ENCODE peak calls at places on chromosomes 3 and 15, in five cellular contexts. M is astrocyte, S is stomach, P is tibial nerve, U is WERI-Rb-1. Y is an unnamed sample.

GRCh38 chr15:30877070-30877469 is 26.6 kb upstream of the FAN1 start:
- DNase-seq in M (no peak), S (no peak), P (no peak), U (no peak), Y (no peak)

GRCh38 chr15:57993409-57993808 is 72.1 kb downstream of the ALDH1A2 start:
- DNase-seq in M (no peak), S (no peak), P (no peak), U (no peak), Y (no peak)

GRCh38 chr3:138935864-138936762 is 10.8 kb downstream of the FOXL2 start:
- DNase-seq in M (peak), S (peak), P (peak), U (peak), Y (peak)

GRCh38 chr3:178352300-178353021 is 183.8 kb upstream of the KCNMB2 start:
- DNase-seq in M (peak), S (no peak), P (no peak), U (no peak), Y (no peak)

GRCh38 chr3:42814914-42815507 is 5.8 kb downstream of the ACKR2 start:
- DNase-seq in M (no peak), S (no peak), P (no peak), U (no peak), Y (no peak)

GRCh38 chr3:31534036-31534435 is 1.3 kb downstream of the STT3B start:
- DNase-seq in M (peak), S (no peak), P (no peak), U (no peak), Y (no peak)

GRCh38 chr3:134299185-134299887 is 48.7 kb upstream of the RYK start:
- DNase-seq in M (no peak), S (no peak), P (no peak), U (no peak), Y (no peak)

GRCh38 chr15:68106656-68107055 is 52.5 kb downstream of the PIAS1 start:
- DNase-seq in M (peak), S (no peak), P (no peak), U (no peak), Y (no peak)

GRCh38 chr3:128215290-128215689 is 62.0 kb downstream of the EEFSEC start:
- DNase-seq in M (no peak), S (no peak), P (no peak), U (no peak), Y (no peak)

GRCh38 chr3:4947028-4947427 is 32.2 kb upstream of the BHLHE40 start:
- DNase-seq in M (no peak), S (no peak), P (no peak), U (no peak), Y (no peak)

GRCh38 chr3:10437272-10437994 is 68.0 kb downstream of the ATP2B2 start:
- DNase-seq in M (peak), S (no peak), P (no peak), U (no peak), Y (no peak)

GRCh38 chr3:143134446-143134845 is 14.9 kb downstream of the CHST2 start:
- DNase-seq in M (peak), S (no peak), P (no peak), U (no peak), Y (no peak)

GRCh38 chr3:152222327-152222726 is 46.4 kb upstream of the MBNL1 start:
- DNase-seq in M (peak), S (no peak), P (no peak), U (no peak), Y (no peak)

GRCh38 chr3:48414376-48415250 is 15.3 kb downstream of the PLXNB1 start:
- DNase-seq in M (no peak), S (no peak), P (no peak), U (no peak), Y (no peak)

GRCh38 chr15:95699578-95699977 is 630.9 kb upstream of the NR2F2 start:
- DNase-seq in M (no peak), S (no peak), P (no peak), U (no peak), Y (no peak)

GRCh38 chr3:163491714-163492113 is 1586.6 kb downstream of the SI start:
- DNase-seq in M (no peak), S (no peak), P (no peak), U (no peak), Y (no peak)

GRCh38 chr3:13277860-13278531 is 142.1 kb downstream of the NUP210 start:
- DNase-seq in M (peak), S (no peak), P (no peak), U (peak), Y (no peak)

GRCh38 chr15:43118829-43119228 is 13.0 kb upstream of the UBR1 start:
- DNase-seq in M (no peak), S (no peak), P (no peak), U (no peak), Y (no peak)

DNA sequence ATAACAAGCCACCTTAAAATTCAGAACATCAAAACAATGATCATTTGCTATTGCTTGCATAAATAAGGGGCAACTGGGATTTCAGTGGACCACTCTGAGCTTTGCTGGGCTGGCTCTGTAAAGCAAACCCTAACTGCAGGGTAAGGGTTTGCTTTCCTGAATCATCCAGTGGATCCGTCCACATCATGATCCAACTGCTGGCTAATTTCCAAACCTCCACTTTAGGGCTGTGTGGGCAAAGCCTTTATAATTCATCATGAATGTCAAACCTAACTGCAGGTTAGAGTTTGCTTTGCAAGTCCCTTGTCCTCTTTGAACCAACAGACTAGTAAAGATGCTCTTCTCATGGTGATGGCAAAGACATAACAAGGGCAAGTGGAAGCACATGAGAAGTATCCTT is 76.1 kb downstream of the SYNPR start:
- DNase-seq in M (peak), S (no peak), P (no peak), U (no peak), Y (no peak)
- H3K27ac ChIP-seq in M (no peak), S (no peak), P (no peak), U (no peak), Y (no peak)

GRCh38 chr3:150603090-150603887 is at the start of gene SELENOT:
- DNase-seq in M (peak), S (peak), P (peak), U (peak), Y (peak)

GRCh38 chr3:150602426-150603089 is 563 bp upstream of the SELENOT start:
- DNase-seq in M (no peak), S (no peak), P (no peak), U (no peak), Y (no peak)

GRCh38 chr3:150594150-150594549 is 9.0 kb upstream of the SELENOT start:
- DNase-seq in M (no peak), S (no peak), P (no peak), U (no peak), Y (no peak)

GRCh38 chr3:150599611-150600297 is 3.4 kb upstream of the SELENOT start:
- DNase-seq in M (peak), S (no peak), P (no peak), U (no peak), Y (no peak)

DNA sequence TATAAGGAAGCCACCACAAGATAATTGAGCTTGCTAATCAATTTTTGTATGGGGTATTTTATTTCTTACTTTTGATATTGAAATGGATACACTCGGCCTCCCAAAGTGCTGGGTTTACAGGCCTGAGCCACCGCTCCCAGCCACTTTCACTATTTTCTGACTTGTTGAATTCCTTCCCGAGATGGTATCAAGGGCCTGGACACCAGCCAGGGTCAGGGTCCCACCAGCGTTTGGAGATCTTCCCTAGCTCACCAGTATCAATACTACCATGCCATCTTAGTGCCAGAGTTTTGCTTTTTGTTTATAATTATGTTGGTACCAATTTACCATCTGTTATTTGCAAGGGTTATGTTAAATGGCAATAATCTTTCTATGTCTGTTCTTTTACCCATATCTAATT is 5.5 kb upstream of the SELENOT start:
- DNase-seq in M (no peak), S (no peak), P (no peak), U (no peak), Y (no peak)
- H3K27ac ChIP-seq in M (no peak), S (no peak), P (no peak), U (no peak), Y (no peak)

GRCh38 chr15:59258317-59258716 is 51.7 kb downstream of the LDHAL6B start:
- DNase-seq in M (no peak), S (no peak), P (no peak), U (no peak), Y (no peak)

GRCh38 chr15:59255647-59256380 is 49.2 kb downstream of the LDHAL6B start:
- DNase-seq in M (peak), S (no peak), P (no peak), U (no peak), Y (peak)

GRCh38 chr15:59260090-59260489 is 53.4 kb downstream of the LDHAL6B start:
- DNase-seq in M (no peak), S (no peak), P (no peak), U (no peak), Y (no peak)

GRCh38 chr15:59259137-59259943 is 52.7 kb downstream of the LDHAL6B start:
- DNase-seq in M (no peak), S (no peak), P (no peak), U (no peak), Y (no peak)

DNA sequence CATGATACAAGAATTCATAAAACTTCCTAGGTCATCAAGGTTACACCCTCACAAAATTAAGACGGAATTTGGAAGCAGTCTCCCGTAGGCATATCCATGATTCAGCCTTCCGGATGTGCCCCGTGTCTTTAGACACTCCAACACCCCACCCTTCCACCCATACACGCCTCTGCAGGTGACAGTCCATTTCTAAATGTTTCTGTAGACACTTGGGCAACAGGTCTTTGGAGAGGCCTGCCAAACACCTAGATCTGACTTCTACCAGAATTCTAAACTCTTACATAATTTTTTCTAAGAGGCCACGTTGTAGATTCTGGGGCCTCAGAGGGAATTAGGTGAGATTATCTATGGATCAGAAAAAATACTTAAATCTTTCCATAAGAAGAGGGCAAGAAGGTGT is 49.9 kb downstream of the LDHAL6B start:
- DNase-seq in M (no peak), S (no peak), P (no peak), U (no peak), Y (peak)
- H3K27ac ChIP-seq in M (no peak), S (no peak), P (no peak), U (no peak), Y (peak)

GRCh38 chr15:48449734-48450133 is 118.5 kb downstream of the DUT start:
- DNase-seq in M (no peak), S (no peak), P (no peak), U (no peak), Y (no peak)

GRCh38 chr15:48451241-48451640 is 120.0 kb downstream of the DUT start:
- DNase-seq in M (no peak), S (no peak), P (no peak), U (no peak), Y (no peak)

GRCh38 chr15:48451736-48452135 is 120.5 kb downstream of the DUT start:
- DNase-seq in M (no peak), S (no peak), P (no peak), U (no peak), Y (no peak)

GRCh38 chr15:48447058-48447457 is 115.8 kb downstream of the DUT start:
- DNase-seq in M (no peak), S (no peak), P (no peak), U (no peak), Y (no peak)

DNA sequence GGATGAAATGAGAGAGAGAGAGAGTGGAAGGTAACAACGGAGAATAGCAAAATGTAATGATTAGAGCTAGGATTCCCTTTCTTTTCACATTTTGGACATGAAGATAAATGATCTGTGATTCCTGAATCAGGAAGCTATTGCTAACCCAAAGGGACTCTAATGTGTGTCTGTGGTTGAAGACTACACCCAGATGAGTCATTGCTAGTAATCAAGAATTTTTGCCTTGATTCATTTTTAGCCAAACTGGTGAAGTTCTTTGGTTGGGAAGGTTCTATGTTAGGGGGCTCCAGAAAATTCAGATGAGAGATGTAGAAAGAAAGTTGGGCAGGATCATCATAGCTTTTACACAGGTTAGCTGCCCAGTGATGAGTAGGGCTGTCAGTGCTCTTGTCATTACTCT is 116.4 kb downstream of the DUT start:
- DNase-seq in M (peak), S (no peak), P (no peak), U (no peak), Y (no peak)
- H3K27ac ChIP-seq in M (peak), S (no peak), P (peak), U (no peak), Y (no peak)

DNA sequence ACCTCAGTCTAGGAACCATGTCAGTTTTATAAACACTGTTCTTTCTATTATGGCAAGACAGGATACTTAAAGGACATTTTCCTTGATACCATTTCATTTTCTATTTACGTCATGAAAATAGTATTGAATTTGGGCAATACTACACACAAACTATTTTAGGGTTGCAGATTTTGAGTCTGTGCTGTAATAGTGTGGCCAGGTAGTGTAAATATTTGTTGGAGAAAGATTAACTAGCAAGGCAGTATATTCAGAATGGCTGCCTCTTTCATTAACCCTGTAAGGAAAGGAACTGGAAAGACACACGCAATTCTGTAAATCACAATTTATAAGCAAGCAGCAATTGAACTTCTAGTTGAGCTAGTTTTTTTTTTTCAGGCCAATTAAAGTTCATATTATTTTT is 2.0 kb downstream of the CTXND1 start:
- DNase-seq in M (no peak), S (no peak), P (no peak), U (no peak), Y (no peak)
- H3K27ac ChIP-seq in M (no peak), S (peak), P (peak), U (no peak), Y (peak)

GRCh38 chr3:50261505-50261904 is 7.4 kb upstream of the SEMA3B start:
- DNase-seq in M (no peak), S (no peak), P (no peak), U (no peak), Y (no peak)
- H3K27ac ChIP-seq in M (no peak), S (peak), P (peak), U (peak), Y (no peak)

GRCh38 chr3:195897081-195897852 is 11.1 kb downstream of the TNK2 start:
- DNase-seq in M (peak), S (no peak), P (no peak), U (no peak), Y (no peak)
- H3K27ac ChIP-seq in M (peak), S (peak), P (peak), U (peak), Y (peak)

Y was measured in right lobe of liver.